ENCODE peak calls at places on chromosomes 12 and 14, in five cellular contexts. W is stimulated activated CD4-positive, alpha-beta T cell treated with anti-CD3 and anti-CD28 coated beads, Interleukin-15, amount 100 ng/mL, for 24 hours; T is NCI-H1092 treated with DMSO at 0.1 percent for 48 hours; P is coronary artery; H is fibroblast of mammary gland. N is an unnamed sample.

GRCh38 chr14:67819563-67820411 is at the start of gene RAD51B:
- DNase-seq in W (peak; percentile 90), T (peak; percentile 89), P (peak; percentile 83), H (peak; percentile 84), N (peak; percentile 86)

GRCh38 chr12:25051583-25052190 is 102.8 kb upstream of the BCAT1 start:
- DNase-seq in W (peak; percentile 68), T (no peak), P (no peak), H (no peak), N (no peak)

GRCh38 chr14:105075364-105076295 is 10.4 kb upstream of the GPR132 start:
- DNase-seq in W (peak; percentile 60), T (no peak), P (no peak), H (no peak), N (peak; percentile 34)

GRCh38 chr14:91113829-91114078 is at the start of gene DGLUCY:
- DNase-seq in W (peak; percentile 79), T (no peak), P (no peak), H (peak; percentile 77), N (peak; percentile 79)

GRCh38 chr14:94630396-94630795 is 18.2 kb downstream of the SERPINA3 start:
- DNase-seq in W (no peak), T (no peak), P (no peak), H (no peak), N (no peak)

GRCh38 chr12:46371718-46372130 is 849 bp downstream of the SLC38A2 start:
- DNase-seq in W (peak; percentile 72), T (peak; percentile 91), P (peak; percentile 84), H (no peak), N (no peak)

GRCh38 chr12:108691995-108692808 is 39.1 kb downstream of the CORO1C start:
- DNase-seq in W (no peak), T (peak; percentile 96), P (no peak), H (no peak), N (peak; percentile 46)

GRCh38 chr14:105477659-105478623 is 3.3 kb downstream of the CRIP2 start:
- DNase-seq in W (no peak), T (no peak), P (no peak), H (no peak), N (no peak)

GRCh38 chr12:3250576-3250975 is 173.4 kb downstream of the TSPAN9 start:
- DNase-seq in W (no peak), T (no peak), P (no peak), H (no peak), N (no peak)

GRCh38 chr14:70018713-70019201 is 139.5 kb downstream of the SMOC1 start:
- DNase-seq in W (no peak), T (no peak), P (no peak), H (peak; percentile 28), N (no peak)

GRCh38 chr12:3200032-3200617 is 122.9 kb downstream of the TSPAN9 start:
- DNase-seq in W (peak; percentile 33), T (peak; percentile 51), P (no peak), H (peak; percentile 26), N (peak; percentile 50)

GRCh38 chr12:29282452-29282851 is 98.5 kb downstream of the ERGIC2 start:
- DNase-seq in W (no peak), T (no peak), P (no peak), H (no peak), N (no peak)

GRCh38 chr12:89709994-89710872 is 1.6 kb upstream of the ATP2B1 start:
- DNase-seq in W (peak; percentile 48), T (peak; percentile 34), P (peak; percentile 88), H (peak; percentile 61), N (peak; percentile 58)

GRCh38 chr12:6211421-6211869 is 11.2 kb downstream of the CD9 start:
- DNase-seq in W (no peak), T (no peak), P (no peak), H (peak; percentile 88), N (peak; percentile 50)

GRCh38 chr12:100830003-100830795 is 35.6 kb downstream of the ANO4 start:
- DNase-seq in W (no peak), T (no peak), P (no peak), H (no peak), N (no peak)

GRCh38 chr12:122834229-122834920 is 882 bp upstream of the HIP1R start:
- DNase-seq in W (peak; percentile 25), T (peak; percentile 54), P (no peak), H (peak; percentile 58), N (peak; percentile 55)

GRCh38 chr12:41856228-41856627 is 288.4 kb downstream of the GXYLT1 start:
- DNase-seq in W (no peak), T (no peak), P (no peak), H (no peak), N (no peak)

GRCh38 chr12:95671265-95671664 is 119.3 kb downstream of the NTN4 start:
- DNase-seq in W (no peak), T (no peak), P (no peak), H (no peak), N (no peak)

GRCh38 chr14:94378527-94379290 is 9.7 kb downstream of the SERPINA1 start:
- DNase-seq in W (no peak), T (no peak), P (peak; percentile 47), H (no peak), N (no peak)

N was measured in EL.